ENCODE peak calls at places on chromosomes 16 and 17, in four cellular contexts. One of them, this sample, is unnamed.
A peak's percentile ranks its signal among the peaks of the same experiment; 100 is the strongest.

GRCh38 chr16:86994651-86995171 is 322.5 kb downstream of the C16orf95 start:
- DNase-seq in T-helper 1 cell: no peak
- DNase-seq in HT1080: peak; percentile 85
- DNase-seq in AG10803: peak; percentile 82
- DNase-seq in this sample: no peak

GRCh38 chr17:18323007-18323406 is 7.9 kb downstream of the SMCR8 start:
- DNase-seq in HT1080: peak; percentile 14
- DNase-seq in T-helper 1 cell: no peak
- DNase-seq in AG10803: no peak
- DNase-seq in this sample: no peak

GRCh38 chr17:19271751-19272357 is 34.7 kb downstream of the EPN2 start:
- DNase-seq in AG10803: peak; percentile 61
- DNase-seq in T-helper 1 cell: no peak
- DNase-seq in HT1080: no peak
- DNase-seq in this sample: no peak

GRCh38 chr17:14011740-14012405 is 57.4 kb upstream of the COX10 start:
- DNase-seq in T-helper 1 cell: no peak
- DNase-seq in HT1080: no peak
- DNase-seq in AG10803: no peak
- DNase-seq in this sample: no peak

GRCh38 chr17:60720763-60721531 is 43.3 kb downstream of the BCAS3 start:
- DNase-seq in T-helper 1 cell: no peak
- DNase-seq in HT1080: peak; percentile 47
- DNase-seq in AG10803: peak; percentile 73
- DNase-seq in this sample: peak; percentile 3

GRCh38 chr16:84836234-84836647 is 16.5 kb downstream of the CRISPLD2 start:
- DNase-seq in T-helper 1 cell: no peak
- DNase-seq in HT1080: peak; percentile 61
- DNase-seq in AG10803: peak; percentile 100
- DNase-seq in this sample: no peak

GRCh38 chr16:76784530-76784929 is 406.5 kb upstream of the MON1B start:
- DNase-seq in HT1080: no peak
- DNase-seq in AG10803: no peak
- DNase-seq in T-helper 1 cell: no peak
- DNase-seq in this sample: no peak

GRCh38 chr17:1714980-1715802 is 5.0 kb upstream of the TLCD2 start:
- DNase-seq in T-helper 1 cell: peak; percentile 40
- DNase-seq in HT1080: peak; percentile 94
- DNase-seq in AG10803: peak; percentile 94
- DNase-seq in this sample: no peak

GRCh38 chr16:78430281-78430680 is 330.8 kb downstream of the WWOX start:
- DNase-seq in AG10803: no peak
- DNase-seq in HT1080: no peak
- DNase-seq in T-helper 1 cell: no peak
- DNase-seq in this sample: no peak

GRCh38 chr17:78142113-78142861 is 3.9 kb upstream of the C17orf99 start:
- DNase-seq in AG10803: peak; percentile 13
- DNase-seq in HT1080: peak; percentile 94
- DNase-seq in T-helper 1 cell: no peak
- DNase-seq in this sample: no peak

GRCh38 chr17:40498281-40499084 is 2.9 kb downstream of the TNS4 start:
- DNase-seq in HT1080: no peak
- DNase-seq in T-helper 1 cell: no peak
- DNase-seq in AG10803: no peak
- DNase-seq in this sample: no peak

GRCh38 chr16:11329080-11329491 is 16.2 kb upstream of the RMI2 start:
- DNase-seq in HT1080: peak; percentile 27
- DNase-seq in AG10803: peak; percentile 30
- DNase-seq in T-helper 1 cell: no peak
- DNase-seq in this sample: no peak

GRCh38 chr17:10857976-10858375 is 20.1 kb upstream of the PIRT start:
- DNase-seq in AG10803: no peak
- DNase-seq in HT1080: no peak
- DNase-seq in T-helper 1 cell: no peak
- DNase-seq in this sample: no peak

GRCh38 chr17:40018211-40019121 is 3.2 kb downstream of the CSF3 start:
- DNase-seq in T-helper 1 cell: no peak
- DNase-seq in HT1080: no peak
- DNase-seq in AG10803: peak; percentile 10
- DNase-seq in this sample: no peak

GRCh38 chr17:39674702-39675389 is 6.6 kb downstream of the PNMT start:
- DNase-seq in T-helper 1 cell: no peak
- DNase-seq in HT1080: no peak
- DNase-seq in AG10803: no peak
- DNase-seq in this sample: no peak

GRCh38 chr16:63363738-63364137 is 1327.5 kb upstream of the CDH8 start:
- DNase-seq in T-helper 1 cell: no peak
- DNase-seq in AG10803: no peak
- DNase-seq in HT1080: no peak
- DNase-seq in this sample: no peak

GRCh38 chr17:72665841-72666518 is 426.5 kb downstream of the SLC39A11 start:
- DNase-seq in HT1080: no peak
- DNase-seq in T-helper 1 cell: no peak
- DNase-seq in AG10803: peak; percentile 43
- DNase-seq in this sample: no peak

GRCh38 chr17:35022536-35023063 is 40.9 kb downstream of the RFFL start:
- DNase-seq in T-helper 1 cell: peak; percentile 51
- DNase-seq in HT1080: peak; percentile 95
- DNase-seq in AG10803: peak; percentile 78
- DNase-seq in this sample: peak; percentile 51

GRCh38 chr16:8183186-8184099 is 406.9 kb downstream of the TMEM114 start:
- DNase-seq in AG10803: no peak
- DNase-seq in T-helper 1 cell: no peak
- DNase-seq in HT1080: no peak
- DNase-seq in this sample: no peak

GRCh38 chr17:35342207-35342744 is 31.1 kb downstream of the SLFN11 start:
- DNase-seq in T-helper 1 cell: no peak
- DNase-seq in HT1080: no peak
- DNase-seq in AG10803: no peak
- DNase-seq in this sample: no peak

GRCh38 chr16:47143677-47144558 is at the start of gene NETO2:
- DNase-seq in T-helper 1 cell: peak; percentile 47
- DNase-seq in HT1080: no peak
- DNase-seq in AG10803: peak; percentile 42
- DNase-seq in this sample: peak; percentile 59

This sample was measured in T follicular helper cell.